ENCODE peak calls at places on chromosomes 7 and 10, in eight cellular contexts. Q is left lung, R is mammary epithelial cell, G is AG04449, M is foreskin fibroblast, J is astrocyte of the spinal cord, N is upper lobe of right lung, U is psoas muscle. Y is an unnamed sample.

GRCh38 chr10:58755688-58756087 is 243.0 kb downstream of the BICC1 start:
- DNase-seq in M (peak; percentile 51), N (no peak), U (peak; percentile 16), R (peak; percentile 77), G (no peak), Q (no peak), J (peak; percentile 67), Y (peak; percentile 54)

GRCh38 chr10:110137142-110137545 is 70.3 kb upstream of the MXI1 start:
- DNase-seq in M (peak; percentile 55), G (peak; percentile 38), R (peak; percentile 61), Q (no peak), J (peak; percentile 77), U (no peak), N (no peak), Y (no peak)

GRCh38 chr10:67506083-67506756 is 189.8 kb downstream of the CTNNA3 start:
- DNase-seq in G (no peak), M (no peak), U (no peak), R (no peak), Q (no peak), J (no peak), N (no peak), Y (no peak)

GRCh38 chr10:92544296-92544695 is 29.6 kb downstream of the IDE start:
- DNase-seq in M (peak; percentile 4), Q (no peak), N (no peak), J (peak; percentile 6), R (peak; percentile 75), G (no peak), U (no peak), Y (no peak)

GRCh38 chr7:51316262-51316665 is 345 bp downstream of the COBL start:
- DNase-seq in U (peak; percentile 53), M (no peak), J (no peak), R (no peak), Q (no peak), N (peak; percentile 83), G (no peak), Y (no peak)

GRCh38 chr10:127619550-127619949 is 70.4 kb downstream of the NPS start:
- DNase-seq in J (no peak), N (no peak), M (no peak), Q (no peak), U (no peak), G (no peak), R (no peak), Y (no peak)

GRCh38 chr7:25894002-25894901 is 257.7 kb upstream of the NFE2L3 start:
- DNase-seq in G (no peak), J (no peak), R (peak; percentile 88), M (no peak), U (peak; percentile 18), N (no peak), Q (peak; percentile 56), Y (no peak)

GRCh38 chr7:30654296-30655090 is 27.8 kb downstream of the CRHR2 start:
- DNase-seq in U (no peak), J (no peak), R (no peak), G (no peak), M (no peak), Q (no peak), N (peak; percentile 55), Y (no peak)

GRCh38 chr10:86960003-86960862 is 1.8 kb downstream of the SNCG start:
- DNase-seq in R (peak; percentile 49), G (no peak), N (no peak), M (peak; percentile 57), U (no peak), J (peak; percentile 44), Q (no peak), Y (no peak)

GRCh38 chr10:35194471-35194870 is 67.8 kb downstream of the CREM start:
- DNase-seq in Q (no peak), G (no peak), N (no peak), J (no peak), M (no peak), R (no peak), U (no peak), Y (no peak)

GRCh38 chr7:120939345-120939744 is 11.2 kb upstream of the ING3 start:
- DNase-seq in M (no peak), U (no peak), J (no peak), G (no peak), Q (no peak), R (no peak), N (no peak), Y (no peak)

GRCh38 chr7:99042957-99043356 is 101.0 kb downstream of the SMURF1 start:
- DNase-seq in M (no peak), Q (no peak), U (no peak), G (no peak), N (no peak), J (peak; percentile 50), R (no peak), Y (no peak)

GRCh38 chr10:30974355-30974754 is 57.3 kb downstream of the ZNF438 start:
- DNase-seq in M (peak; percentile 57), Q (no peak), R (no peak), U (no peak), G (no peak), N (no peak), J (no peak), Y (no peak)

GRCh38 chr10:84606428-84606827 is 278.0 kb downstream of the CCSER2 start:
- DNase-seq in N (no peak), J (no peak), R (no peak), U (no peak), G (no peak), Q (no peak), M (no peak), Y (no peak)

GRCh38 chr10:75400769-75401568 is 595 bp downstream of the ZNF503 start:
- DNase-seq in J (peak; percentile 75), R (peak; percentile 49), Q (peak; percentile 57), U (peak; percentile 63), M (peak; percentile 55), G (no peak), N (peak; percentile 83), Y (no peak)

GRCh38 chr7:70268179-70268578 is 669.9 kb downstream of the AUTS2 start:
- DNase-seq in R (no peak), N (no peak), J (no peak), Q (no peak), G (no peak), M (no peak), U (no peak), Y (no peak)

GRCh38 chr7:31958216-31958615 is 112.0 kb downstream of the PDE1C start:
- DNase-seq in J (peak; percentile 21), Q (no peak), N (no peak), U (no peak), R (no peak), M (no peak), G (no peak), Y (no peak)

GRCh38 chr7:51289608-51290370 is 26.8 kb downstream of the COBL start:
- DNase-seq in N (no peak), M (no peak), R (no peak), G (no peak), J (no peak), U (no peak), Q (no peak), Y (no peak)

GRCh38 chr7:15580604-15581351 is 19.0 kb upstream of the AGMO start:
- DNase-seq in R (no peak), M (no peak), J (no peak), U (no peak), N (no peak), G (no peak), Q (no peak), Y (no peak)

GRCh38 chr7:78620931-78621330 is 822.4 kb downstream of the PHTF2 start:
- DNase-seq in Q (no peak), U (no peak), J (peak; percentile 6), G (no peak), N (no peak), R (peak; percentile 14), M (no peak), Y (no peak)

GRCh38 chr7:73999664-74000420 is 28.1 kb upstream of the ELN start:
- DNase-seq in R (no peak), U (peak; percentile 75), G (peak; percentile 86), N (no peak), J (peak; percentile 84), Q (no peak), M (peak; percentile 46), Y (peak; percentile 28)

GRCh38 chr7:42926204-42926603 is 5.8 kb downstream of the PSMA2 start:
- DNase-seq in R (no peak), M (no peak), J (no peak), G (no peak), N (no peak), U (no peak), Q (no peak), Y (no peak)

GRCh38 chr7:27745064-27745583 is 5.2 kb downstream of the TAX1BP1 start:
- DNase-seq in M (peak; percentile 42), G (no peak), R (peak; percentile 58), U (no peak), N (no peak), J (peak; percentile 75), Q (no peak), Y (peak; percentile 44)

GRCh38 chr7:45939574-45939973 is 18.5 kb upstream of the IGFBP3 start:
- DNase-seq in Q (no peak), U (no peak), G (no peak), N (no peak), J (no peak), M (no peak), R (no peak), Y (no peak)

GRCh38 chr10:57664815-57665214 is 602.9 kb downstream of the IPMK start:
- DNase-seq in J (peak; percentile 4), Q (no peak), N (no peak), G (no peak), U (no peak), R (no peak), M (no peak), Y (no peak)

GRCh38 chr7:19117870-19118608 is 603 bp upstream of the TWIST1 start:
- DNase-seq in R (no peak), G (no peak), U (peak; percentile 18), M (no peak), Q (no peak), N (no peak), J (peak; percentile 53), Y (no peak)
- TF ChIP-seq CTCF in R (peak; percentile 3), G (peak; percentile 35), U (no peak), M (peak; percentile 22), Q (no peak), N (no peak), J (peak; percentile 32), Y (no peak)

GRCh38 chr7:6536262-6536770 is 14.9 kb downstream of the GRID2IP start:
- DNase-seq in J (no peak), M (no peak), Q (no peak), N (no peak), G (no peak), R (no peak), U (no peak), Y (no peak)
- H3K4me3 ChIP-seq in J (no peak overlapping the region), M (no peak overlapping the region), Q (no peak overlapping the region), N (no peak overlapping the region), G (no peak overlapping the region), R (no peak overlapping the region), U (peak overlapping the region; percentile 28), Y (peak overlapping the region; percentile 3)

GRCh38 chr7:85890244-85890811 is 703.5 kb upstream of the SEMA3D start:
- DNase-seq in J (peak; percentile 31), G (no peak), U (no peak), Q (no peak), M (peak; percentile 1), N (no peak), R (peak; percentile 4), Y (peak; percentile 2)
- TF ChIP-seq CTCF in J (peak; percentile 46), G (peak; percentile 26), U (peak; percentile 30), Q (peak; percentile 36), M (peak; percentile 44), N (peak; percentile 56), R (peak; percentile 59), Y (peak; percentile 38)

DNA sequence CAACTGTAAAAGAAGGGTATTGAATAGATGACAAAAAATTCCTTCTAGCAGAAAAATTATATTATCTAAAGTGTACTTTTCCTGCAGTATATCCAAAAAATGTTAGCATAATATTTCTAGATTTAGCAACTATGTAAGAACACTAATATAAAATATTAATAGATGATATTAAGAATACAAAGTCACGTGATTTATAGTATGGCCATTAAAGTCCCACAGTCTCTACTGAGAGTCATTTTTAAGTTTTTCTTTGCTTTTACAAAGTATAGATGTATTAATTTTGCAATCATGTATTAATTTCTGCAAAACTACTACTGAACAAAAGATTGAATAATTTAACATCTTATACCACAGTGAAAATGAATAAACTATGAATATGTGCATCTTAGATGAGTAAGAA is 94.9 kb downstream of the ZWINT start:
- DNase-seq in Q (no peak), M (no peak), R (no peak), N (no peak), J (no peak), U (no peak), G (no peak), Y (no peak)
- H3K4me3 ChIP-seq in Q (no peak overlapping the region), M (no peak overlapping the region), R (no peak overlapping the region), N (no peak overlapping the region), J (no peak overlapping the region), U (no peak overlapping the region), G (no peak overlapping the region), Y (no peak overlapping the region)